ENCODE peak calls at places on chromosome 21, in six cellular contexts. One of them, this sample, is unnamed.

GRCh38 chr21:45849651-45850050 is 131.9 kb upstream of the COL6A1 start:
- DNase-seq in activated naive CD4-positive, alpha-beta T cell treated with anti-CD3 and anti-CD28 coated beads, Interleukin-2, amount 50 U/mL, for 16 hours: no peak
- DNase-seq in activated CD8-positive, alpha-beta memory T cell treated with anti-CD3 and anti-CD28 coated beads for 1 hour: no peak
- DNase-seq in stimulated activated CD8-positive, alpha-beta memory T cell treated with anti-CD3 and anti-CD28 coated beads, Interleukin-4, amount 100 ng/mL, for 1 hour: no peak
- DNase-seq in activated T-helper 1 cell treated with anti-CD3 and anti-CD28 coated beads, Interleukin-2, amount 50 U/mL, for 16 hours: no peak
- DNase-seq in stromal cell of bone marrow: no peak
- DNase-seq in this sample: peak

GRCh38 chr21:45409466-45410150 is 4.6 kb downstream of the COL18A1 start:
- DNase-seq in stromal cell of bone marrow: no peak
- DNase-seq in stimulated activated CD8-positive, alpha-beta memory T cell treated with anti-CD3 and anti-CD28 coated beads, Interleukin-4, amount 100 ng/mL, for 1 hour: no peak
- DNase-seq in activated T-helper 1 cell treated with anti-CD3 and anti-CD28 coated beads, Interleukin-2, amount 50 U/mL, for 16 hours: no peak
- DNase-seq in activated naive CD4-positive, alpha-beta T cell treated with anti-CD3 and anti-CD28 coated beads, Interleukin-2, amount 50 U/mL, for 16 hours: no peak
- DNase-seq in activated CD8-positive, alpha-beta memory T cell treated with anti-CD3 and anti-CD28 coated beads for 1 hour: no peak
- DNase-seq in this sample: peak

GRCh38 chr21:36918291-36918690 is 48.2 kb downstream of the HLCS start:
- DNase-seq in activated naive CD4-positive, alpha-beta T cell treated with anti-CD3 and anti-CD28 coated beads, Interleukin-2, amount 50 U/mL, for 16 hours: no peak
- DNase-seq in stimulated activated CD8-positive, alpha-beta memory T cell treated with anti-CD3 and anti-CD28 coated beads, Interleukin-4, amount 100 ng/mL, for 1 hour: no peak
- DNase-seq in stromal cell of bone marrow: no peak
- DNase-seq in activated CD8-positive, alpha-beta memory T cell treated with anti-CD3 and anti-CD28 coated beads for 1 hour: no peak
- DNase-seq in activated T-helper 1 cell treated with anti-CD3 and anti-CD28 coated beads, Interleukin-2, amount 50 U/mL, for 16 hours: no peak
- DNase-seq in this sample: no peak

GRCh38 chr21:45766055-45766454 is 122.5 kb downstream of the PCBP3 start:
- DNase-seq in stimulated activated CD8-positive, alpha-beta memory T cell treated with anti-CD3 and anti-CD28 coated beads, Interleukin-4, amount 100 ng/mL, for 1 hour: no peak
- DNase-seq in activated T-helper 1 cell treated with anti-CD3 and anti-CD28 coated beads, Interleukin-2, amount 50 U/mL, for 16 hours: no peak
- DNase-seq in activated naive CD4-positive, alpha-beta T cell treated with anti-CD3 and anti-CD28 coated beads, Interleukin-2, amount 50 U/mL, for 16 hours: no peak
- DNase-seq in stromal cell of bone marrow: no peak
- DNase-seq in activated CD8-positive, alpha-beta memory T cell treated with anti-CD3 and anti-CD28 coated beads for 1 hour: no peak
- DNase-seq in this sample: no peak

GRCh38 chr21:14737922-14738321 is 191.8 kb upstream of the SAMSN1 start:
- DNase-seq in activated CD8-positive, alpha-beta memory T cell treated with anti-CD3 and anti-CD28 coated beads for 1 hour: no peak
- DNase-seq in stimulated activated CD8-positive, alpha-beta memory T cell treated with anti-CD3 and anti-CD28 coated beads, Interleukin-4, amount 100 ng/mL, for 1 hour: no peak
- DNase-seq in activated naive CD4-positive, alpha-beta T cell treated with anti-CD3 and anti-CD28 coated beads, Interleukin-2, amount 50 U/mL, for 16 hours: peak
- DNase-seq in activated T-helper 1 cell treated with anti-CD3 and anti-CD28 coated beads, Interleukin-2, amount 50 U/mL, for 16 hours: no peak
- DNase-seq in stromal cell of bone marrow: peak
- DNase-seq in this sample: no peak

GRCh38 chr21:17709266-17709611 is 96.5 kb upstream of the BTG3 start:
- DNase-seq in activated CD8-positive, alpha-beta memory T cell treated with anti-CD3 and anti-CD28 coated beads for 1 hour: no peak
- DNase-seq in stromal cell of bone marrow: no peak
- DNase-seq in activated T-helper 1 cell treated with anti-CD3 and anti-CD28 coated beads, Interleukin-2, amount 50 U/mL, for 16 hours: no peak
- DNase-seq in stimulated activated CD8-positive, alpha-beta memory T cell treated with anti-CD3 and anti-CD28 coated beads, Interleukin-4, amount 100 ng/mL, for 1 hour: no peak
- DNase-seq in activated naive CD4-positive, alpha-beta T cell treated with anti-CD3 and anti-CD28 coated beads, Interleukin-2, amount 50 U/mL, for 16 hours: no peak
- DNase-seq in this sample: no peak

GRCh38 chr21:19640964-19641363 is 1237.4 kb upstream of the TMPRSS15 start:
- DNase-seq in stimulated activated CD8-positive, alpha-beta memory T cell treated with anti-CD3 and anti-CD28 coated beads, Interleukin-4, amount 100 ng/mL, for 1 hour: no peak
- DNase-seq in activated naive CD4-positive, alpha-beta T cell treated with anti-CD3 and anti-CD28 coated beads, Interleukin-2, amount 50 U/mL, for 16 hours: no peak
- DNase-seq in activated CD8-positive, alpha-beta memory T cell treated with anti-CD3 and anti-CD28 coated beads for 1 hour: no peak
- DNase-seq in activated T-helper 1 cell treated with anti-CD3 and anti-CD28 coated beads, Interleukin-2, amount 50 U/mL, for 16 hours: no peak
- DNase-seq in stromal cell of bone marrow: no peak
- DNase-seq in this sample: no peak

GRCh38 chr21:26883768-26884167 is 38.6 kb upstream of the ADAMTS1 start:
- DNase-seq in activated CD8-positive, alpha-beta memory T cell treated with anti-CD3 and anti-CD28 coated beads for 1 hour: no peak
- DNase-seq in activated T-helper 1 cell treated with anti-CD3 and anti-CD28 coated beads, Interleukin-2, amount 50 U/mL, for 16 hours: no peak
- DNase-seq in stromal cell of bone marrow: peak
- DNase-seq in activated naive CD4-positive, alpha-beta T cell treated with anti-CD3 and anti-CD28 coated beads, Interleukin-2, amount 50 U/mL, for 16 hours: no peak
- DNase-seq in stimulated activated CD8-positive, alpha-beta memory T cell treated with anti-CD3 and anti-CD28 coated beads, Interleukin-4, amount 100 ng/mL, for 1 hour: no peak
- DNase-seq in this sample: no peak